ENCODE peak calls at places on chromosomes 6 and 20, in four cellular contexts. One of them, this sample, is unnamed.

GRCh38 chr6:45479834-45480696 is 102.3 kb upstream of the SUPT3H start:
- DNase-seq in neural progenitor cell: peak
- DNase-seq in IMR-90: peak
- DNase-seq in astrocyte: peak
- DNase-seq in this sample: peak

GRCh38 chr6:56862415-56863175 is 92.3 kb upstream of the BEND6 start:
- DNase-seq in neural progenitor cell: no peak
- DNase-seq in IMR-90: peak
- DNase-seq in astrocyte: peak
- DNase-seq in this sample: no peak

GRCh38 chr6:88919032-88919431 is 44.4 kb downstream of the RNGTT start:
- DNase-seq in neural progenitor cell: no peak
- DNase-seq in IMR-90: no peak
- DNase-seq in astrocyte: no peak
- DNase-seq in this sample: no peak

GRCh38 chr20:1918766-1919165 is 23.6 kb downstream of the SIRPA start:
- DNase-seq in neural progenitor cell: no peak
- DNase-seq in IMR-90: no peak
- DNase-seq in astrocyte: no peak
- DNase-seq in this sample: no peak

GRCh38 chr6:119160911-119161310 is 82.4 kb upstream of the FAM184A start:
- DNase-seq in neural progenitor cell: no peak
- DNase-seq in IMR-90: no peak
- DNase-seq in astrocyte: no peak
- DNase-seq in this sample: no peak

GRCh38 chr20:55375920-55376319 is 629.4 kb downstream of the CBLN4 start:
- DNase-seq in neural progenitor cell: no peak
- DNase-seq in IMR-90: no peak
- DNase-seq in astrocyte: no peak
- DNase-seq in this sample: no peak

GRCh38 chr6:106901062-106901461 is 73.5 kb downstream of the CD24 start:
- DNase-seq in neural progenitor cell: no peak
- DNase-seq in IMR-90: no peak
- DNase-seq in astrocyte: no peak
- DNase-seq in this sample: no peak

GRCh38 chr20:61765081-61765870 is 300.4 kb downstream of the TAF4 start:
- DNase-seq in neural progenitor cell: no peak
- DNase-seq in IMR-90: no peak
- DNase-seq in astrocyte: no peak
- DNase-seq in this sample: no peak

GRCh38 chr6:74091794-74092157 is 395.8 kb downstream of the CD109 start:
- DNase-seq in neural progenitor cell: no peak
- DNase-seq in IMR-90: no peak
- DNase-seq in astrocyte: no peak
- DNase-seq in this sample: no peak

GRCh38 chr6:53111865-53112264 is 36.8 kb downstream of the GCM1 start:
- DNase-seq in neural progenitor cell: no peak
- DNase-seq in IMR-90: no peak
- DNase-seq in astrocyte: no peak
- DNase-seq in this sample: no peak

GRCh38 chr20:18721716-18722115 is 91.9 kb upstream of the SCP2D1 start:
- DNase-seq in neural progenitor cell: no peak
- DNase-seq in IMR-90: no peak
- DNase-seq in astrocyte: no peak
- DNase-seq in this sample: no peak

GRCh38 chr20:17834804-17835203 is 133.8 kb downstream of the SNX5 start:
- DNase-seq in neural progenitor cell: no peak
- DNase-seq in IMR-90: no peak
- DNase-seq in astrocyte: no peak
- DNase-seq in this sample: no peak

GRCh38 chr6:98590957-98591356 is 243.4 kb upstream of the POU3F2 start:
- DNase-seq in neural progenitor cell: no peak
- DNase-seq in IMR-90: no peak
- DNase-seq in astrocyte: no peak
- DNase-seq in this sample: no peak

GRCh38 chr6:84137051-84137375 is 90.4 kb downstream of the CEP162 start:
- DNase-seq in neural progenitor cell: no peak
- DNase-seq in IMR-90: peak
- DNase-seq in astrocyte: peak
- DNase-seq in this sample: no peak

GRCh38 chr6:139751179-139751578 is 376.7 kb upstream of the CITED2 start:
- DNase-seq in neural progenitor cell: no peak
- DNase-seq in IMR-90: peak
- DNase-seq in astrocyte: no peak
- DNase-seq in this sample: no peak

GRCh38 chr6:29747688-29748250 is 24.5 kb downstream of the HLA-F start:
- DNase-seq in neural progenitor cell: no peak
- DNase-seq in IMR-90: no peak
- DNase-seq in astrocyte: no peak
- DNase-seq in this sample: no peak

GRCh38 chr6:3227363-3228045 is at the start of gene TUBB2B:
- DNase-seq in neural progenitor cell: peak
- DNase-seq in IMR-90: peak
- DNase-seq in astrocyte: peak
- DNase-seq in this sample: no peak

GRCh38 chr6:148509789-148510581 is 167.3 kb downstream of the SASH1 start:
- DNase-seq in neural progenitor cell: no peak
- DNase-seq in IMR-90: peak
- DNase-seq in astrocyte: peak
- DNase-seq in this sample: no peak

GRCh38 chr6:122869437-122870024 is 80.5 kb downstream of the SMPDL3A start:
- DNase-seq in neural progenitor cell: peak
- DNase-seq in IMR-90: peak
- DNase-seq in astrocyte: peak
- DNase-seq in this sample: peak

GRCh38 chr20:6473197-6473596 is 294.3 kb upstream of the BMP2 start:
- DNase-seq in neural progenitor cell: no peak
- DNase-seq in IMR-90: peak
- DNase-seq in astrocyte: peak
- DNase-seq in this sample: no peak

GRCh38 chr20:16555754-16556153 is 17.5 kb downstream of the KIF16B start:
- DNase-seq in neural progenitor cell: no peak
- DNase-seq in IMR-90: no peak
- DNase-seq in astrocyte: no peak
- DNase-seq in this sample: no peak

GRCh38 chr20:31717478-31717946 is 5.2 kb downstream of the BCL2L1 start:
- DNase-seq in neural progenitor cell: no peak
- DNase-seq in IMR-90: no peak
- DNase-seq in astrocyte: no peak
- DNase-seq in this sample: no peak

GRCh38 chr6:73675466-73676098 is 20.4 kb upstream of the CD109 start:
- DNase-seq in neural progenitor cell: peak
- DNase-seq in IMR-90: peak
- DNase-seq in astrocyte: peak
- DNase-seq in this sample: peak

GRCh38 chr6:29943053-29943966 is 978 bp downstream of the HLA-A start:
- DNase-seq in neural progenitor cell: no peak
- DNase-seq in IMR-90: no peak
- DNase-seq in astrocyte: no peak
- DNase-seq in this sample: no peak

GRCh38 chr6:161498359-161498758 is 224.5 kb upstream of the AGPAT4 start:
- DNase-seq in neural progenitor cell: peak
- DNase-seq in IMR-90: peak
- DNase-seq in astrocyte: peak
- DNase-seq in this sample: no peak

GRCh38 chr20:60820149-60820548 is 431.9 kb upstream of the CDH4 start:
- DNase-seq in neural progenitor cell: no peak
- DNase-seq in IMR-90: no peak
- DNase-seq in astrocyte: no peak
- DNase-seq in this sample: no peak

DNA sequence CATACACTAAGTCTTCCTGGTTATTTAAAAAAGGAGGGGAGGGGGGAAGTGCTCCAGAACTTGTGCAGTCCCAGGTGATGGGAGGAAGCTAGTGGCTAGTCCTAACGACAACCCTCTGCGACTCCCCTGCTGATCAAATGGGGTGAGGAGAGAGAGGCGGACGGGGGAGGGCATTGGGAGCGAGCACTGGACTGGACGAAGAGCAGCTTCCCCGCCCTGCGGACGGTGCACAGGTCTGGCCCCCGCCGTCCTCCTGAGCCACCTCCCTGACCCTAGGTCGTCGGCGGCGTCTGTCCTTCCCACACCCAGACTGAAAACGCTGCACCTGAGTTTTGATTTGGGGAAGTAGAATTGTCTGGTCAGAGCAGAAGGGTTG is 2.2 kb upstream of the OLIG3 start:
- DNase-seq in neural progenitor cell: peak
- DNase-seq in IMR-90: no peak
- DNase-seq in astrocyte: no peak
- DNase-seq in this sample: no peak
- H3K9ac ChIP-seq in neural progenitor cell: no peak
- H3K9ac ChIP-seq in IMR-90: no peak
- H3K9ac ChIP-seq in astrocyte: no peak
- H3K9ac ChIP-seq in this sample: no peak

GRCh38 chr6:33925210-33925609 is 121.4 kb upstream of the MLN start:
- DNase-seq in neural progenitor cell: no peak
- DNase-seq in IMR-90: no peak
- DNase-seq in astrocyte: no peak
- DNase-seq in this sample: no peak

GRCh38 chr6:33927112-33927511 is 123.3 kb upstream of the MLN start:
- DNase-seq in neural progenitor cell: no peak
- DNase-seq in IMR-90: no peak
- DNase-seq in astrocyte: no peak
- DNase-seq in this sample: no peak

GRCh38 chr6:33925869-33926268 is 122.1 kb upstream of the MLN start:
- DNase-seq in neural progenitor cell: no peak
- DNase-seq in IMR-90: no peak
- DNase-seq in astrocyte: no peak
- DNase-seq in this sample: no peak

GRCh38 chr6:33927551-33927950 is 123.7 kb upstream of the MLN start:
- DNase-seq in neural progenitor cell: no peak
- DNase-seq in IMR-90: peak
- DNase-seq in astrocyte: peak
- DNase-seq in this sample: no peak

DNA sequence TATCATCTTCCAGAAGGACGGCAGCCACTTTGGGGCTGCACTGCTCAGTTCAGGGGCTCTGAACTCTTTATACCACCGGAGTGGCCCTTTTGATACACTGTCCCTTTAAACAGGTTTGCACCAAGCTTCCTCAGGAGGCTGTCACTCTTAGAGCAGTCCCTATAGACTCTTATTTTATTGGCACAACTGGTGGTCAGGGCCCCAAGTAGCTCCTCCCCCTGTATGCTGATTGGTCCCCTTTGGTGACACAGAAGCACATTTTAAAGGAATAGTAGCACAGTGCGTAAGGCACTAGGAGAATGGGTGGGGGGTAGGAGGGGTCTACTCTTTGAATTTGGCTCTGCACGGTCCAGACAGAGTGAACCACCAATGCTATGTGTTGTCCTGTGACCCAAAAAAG is 122.6 kb upstream of the MLN start:
- DNase-seq in neural progenitor cell: peak
- DNase-seq in IMR-90: no peak
- DNase-seq in astrocyte: peak
- DNase-seq in this sample: peak
- H3K4me3 ChIP-seq in neural progenitor cell: no peak
- H3K4me3 ChIP-seq in IMR-90: no peak
- H3K4me3 ChIP-seq in astrocyte: no peak
- H3K4me3 ChIP-seq in this sample: no peak

DNA sequence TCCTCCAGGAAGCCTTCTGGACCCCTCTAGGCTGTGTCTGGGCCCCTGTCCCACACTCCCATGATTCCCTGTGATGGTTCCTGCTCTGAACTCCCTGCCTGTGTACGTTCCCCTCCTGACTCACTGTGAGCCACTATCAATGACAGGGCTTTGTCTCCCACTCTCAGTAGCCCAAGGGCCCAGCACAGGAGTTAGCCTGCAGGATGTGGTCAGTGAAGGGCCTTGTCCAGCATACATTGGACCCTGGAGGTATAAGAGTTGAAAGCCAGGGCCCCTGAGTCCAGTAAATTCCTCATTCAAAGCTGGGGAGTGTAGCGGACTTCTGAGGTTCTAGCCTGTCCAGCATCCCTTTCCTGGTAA is 19.0 kb downstream of the ZBP1 start:
- DNase-seq in neural progenitor cell: no peak
- DNase-seq in IMR-90: peak
- DNase-seq in astrocyte: no peak
- DNase-seq in this sample: no peak
- H3K9ac ChIP-seq in neural progenitor cell: no peak
- H3K9ac ChIP-seq in IMR-90: no peak
- H3K9ac ChIP-seq in astrocyte: no peak
- H3K9ac ChIP-seq in this sample: no peak

GRCh38 chr6:18503588-18504231 is 116.6 kb downstream of the RNF144B start:
- DNase-seq in neural progenitor cell: peak
- DNase-seq in IMR-90: peak
- DNase-seq in astrocyte: peak
- DNase-seq in this sample: peak
- H3K4me3 ChIP-seq in neural progenitor cell: no peak
- H3K4me3 ChIP-seq in IMR-90: no peak
- H3K4me3 ChIP-seq in astrocyte: peak
- H3K4me3 ChIP-seq in this sample: no peak

GRCh38 chr6:41714556-41715273 is 20.7 kb downstream of the TFEB start:
- DNase-seq in neural progenitor cell: no peak
- DNase-seq in IMR-90: no peak
- DNase-seq in astrocyte: no peak
- DNase-seq in this sample: no peak
- H3K9ac ChIP-seq in neural progenitor cell: no peak
- H3K9ac ChIP-seq in IMR-90: no peak
- H3K9ac ChIP-seq in astrocyte: no peak
- H3K9ac ChIP-seq in this sample: no peak

GRCh38 chr6:37141291-37142046 is 28.5 kb upstream of the PIM1 start:
- DNase-seq in neural progenitor cell: peak
- DNase-seq in IMR-90: peak
- DNase-seq in astrocyte: peak
- DNase-seq in this sample: no peak
- H3K4me3 ChIP-seq in neural progenitor cell: peak
- H3K4me3 ChIP-seq in IMR-90: no peak
- H3K4me3 ChIP-seq in astrocyte: no peak
- H3K4me3 ChIP-seq in this sample: no peak

GRCh38 chr6:35105078-35105477 is 36.1 kb downstream of the TCP11 start:
- DNase-seq in neural progenitor cell: no peak
- DNase-seq in IMR-90: no peak
- DNase-seq in astrocyte: no peak
- DNase-seq in this sample: no peak
- H3K9ac ChIP-seq in neural progenitor cell: no peak
- H3K9ac ChIP-seq in IMR-90: no peak
- H3K9ac ChIP-seq in astrocyte: no peak
- H3K9ac ChIP-seq in this sample: no peak

GRCh38 chr6:36911946-36912555 is 26.3 kb downstream of the C6orf89 start:
- DNase-seq in neural progenitor cell: no peak
- DNase-seq in IMR-90: no peak
- DNase-seq in astrocyte: no peak
- DNase-seq in this sample: peak
- H3K4me3 ChIP-seq in neural progenitor cell: no peak
- H3K4me3 ChIP-seq in IMR-90: no peak
- H3K4me3 ChIP-seq in astrocyte: no peak
- H3K4me3 ChIP-seq in this sample: peak

This sample was measured in DND-41.